ENCODE peak calls at places on chromosomes 3 and 15, in eight cellular contexts. W is fibroblast of the conjunctiva; D is stimulated activated CD8-positive, alpha-beta memory T cell treated with anti-CD3 and anti-CD28 coated beads, Interleukin-15, amount 100 ng/mL, for 4 hours; E is activated CD8-positive, alpha-beta T cell treated with anti-CD3 and anti-CD28 coated beads, Interleukin-2, amount 10 ng/mL, durations not matched to agents 7 days and 5 days; G is GM12865; S is pancreas; C is HT-29; K is effector memory CD4-positive, alpha-beta T cell. F is an unnamed sample.

GRCh38 chr3:107208100-107208499 is 169.1 kb upstream of the CCDC54 start:
- DNase-seq in W (peak), D (no peak), E (no peak), G (no peak), S (peak), C (no peak), K (no peak), F (peak)

GRCh38 chr15:81619002-81619401 is 245.0 kb upstream of the TMC3 start:
- DNase-seq in W (no peak), D (no peak), E (no peak), G (no peak), S (no peak), C (no peak), K (no peak), F (no peak)

GRCh38 chr15:66132251-66132816 is 121.2 kb downstream of the MEGF11 start:
- DNase-seq in W (no peak), D (no peak), E (no peak), G (no peak), S (no peak), C (no peak), K (no peak), F (no peak)

GRCh38 chr3:64489361-64490044 is 198.3 kb downstream of the ADAMTS9 start:
- DNase-seq in W (no peak), D (no peak), E (no peak), G (no peak), S (peak), C (peak), K (no peak), F (no peak)

GRCh38 chr3:9406856-9407626 is 9.6 kb downstream of the SETD5 start:
- DNase-seq in W (no peak), D (no peak), E (no peak), G (no peak), S (no peak), C (no peak), K (no peak), F (no peak)

GRCh38 chr3:127815001-127815400 is 7.3 kb downstream of the MGLL start:
- DNase-seq in W (no peak), D (no peak), E (no peak), G (no peak), S (no peak), C (no peak), K (no peak), F (no peak)

GRCh38 chr3:58452176-58452575 is 18.5 kb upstream of the PDHB start:
- DNase-seq in W (no peak), D (no peak), E (no peak), G (no peak), S (no peak), C (no peak), K (no peak), F (no peak)

GRCh38 chr3:52065264-52065756 is 8.9 kb upstream of the DUSP7 start:
- DNase-seq in W (no peak), D (no peak), E (no peak), G (no peak), S (peak), C (no peak), K (no peak), F (no peak)

GRCh38 chr15:98904466-98905048 is 103.0 kb downstream of the PGPEP1L start:
- DNase-seq in W (peak), D (no peak), E (peak), G (peak), S (no peak), C (peak), K (no peak), F (no peak)

GRCh38 chr15:77578641-77579372 is 53.9 kb downstream of the LINGO1 start:
- DNase-seq in W (no peak), D (no peak), E (no peak), G (peak), S (no peak), C (no peak), K (no peak), F (no peak)

GRCh38 chr15:66293419-66294156 is at the start of gene DIS3L:
- DNase-seq in W (no peak), D (peak), E (peak), G (peak), S (peak), C (peak), K (peak), F (no peak)

F was measured in astrocyte of the cerebellum.